ENCODE peak calls at places on chromosome 15, in six cellular contexts. E, Z, R, V, J and K are unnamed samples.

GRCh38 chr15:94370197-94370987 is 139.0 kb downstream of the MCTP2 start:
- DNase-seq in E (no peak), Z (no peak), R (no peak), V (no peak), J (no peak), K (no peak)

GRCh38 chr15:72195101-72195511 is 2.5 kb downstream of the GRAMD2A start:
- DNase-seq in E (no peak), Z (no peak), R (no peak), V (no peak), J (no peak), K (peak; percentile 39)

GRCh38 chr15:77840962-77841361 is 208.2 kb upstream of the LINGO1 start:
- DNase-seq in E (peak; percentile 49), Z (no peak), R (no peak), V (no peak), J (no peak), K (no peak)

GRCh38 chr15:90036343-90036742 is 35.2 kb downstream of the ZNF710 start:
- DNase-seq in E (no peak), Z (no peak), R (no peak), V (no peak), J (peak; percentile 30), K (no peak)

GRCh38 chr15:87123676-87124382 is 1044.2 kb downstream of the AGBL1 start:
- DNase-seq in E (no peak), Z (no peak), R (no peak), V (no peak), J (no peak), K (no peak)

GRCh38 chr15:78061963-78062427 is 15.5 kb downstream of the TBC1D2B start:
- DNase-seq in E (peak; percentile 61), Z (no peak), R (peak; percentile 40), V (peak; percentile 57), J (no peak), K (peak; percentile 80)

GRCh38 chr15:75786564-75786925 is 56.7 kb upstream of the UBE2Q2 start:
- DNase-seq in E (no peak), Z (no peak), R (no peak), V (no peak), J (no peak), K (no peak)

GRCh38 chr15:40291088-40291574 is 8.3 kb upstream of the ANKRD63 start:
- DNase-seq in E (peak; percentile 69), Z (peak; percentile 26), R (no peak), V (no peak), J (peak; percentile 55), K (no peak)